ENCODE peak calls at places on chromosome 17, in nine cellular contexts. A, F, H, P, Z, W, L, Y and E are unnamed samples.

GRCh38 chr17:41069031-41069430 is 3.4 kb upstream of the KRTAP2-4 start:
- DNase-seq in Z (no peak), Y (no peak), H (no peak), L (no peak), W (no peak), P (no peak), F (no peak), A (no peak), E (no peak)

GRCh38 chr17:73304971-73305786 is 6.6 kb downstream of the CDC42EP4 start:
- DNase-seq in A (peak; percentile 63), F (no peak), Y (peak; percentile 80), P (peak; percentile 91), Z (peak; percentile 70), W (no peak), L (no peak), H (peak; percentile 86), E (peak; percentile 90)

GRCh38 chr17:68707032-68707431 is 105.9 kb upstream of the FAM20A start:
- DNase-seq in P (no peak), H (peak; percentile 60), L (no peak), Z (peak; percentile 70), A (no peak), Y (peak; percentile 76), F (no peak), W (no peak), E (peak; percentile 46)

GRCh38 chr17:39186481-39187002 is 10.9 kb downstream of the CACNB1 start:
- DNase-seq in H (no peak), A (no peak), P (no peak), Z (no peak), F (no peak), Y (no peak), W (peak; percentile 71), L (no peak), E (no peak)

GRCh38 chr17:38606646-38607611 is 1.2 kb upstream of the SRCIN1 start:
- DNase-seq in W (peak; percentile 36), A (peak; percentile 84), H (no peak), Z (no peak), P (no peak), F (no peak), L (no peak), Y (no peak), E (peak; percentile 30)

GRCh38 chr17:83136156-83136555 is 56.7 kb downstream of the METRNL start:
- DNase-seq in W (no peak), A (no peak), Z (no peak), F (no peak), P (no peak), Y (no peak), H (no peak), L (no peak), E (no peak)

GRCh38 chr17:69854381-69854780 is 220.6 kb upstream of the KCNJ16 start:
- DNase-seq in A (no peak), Y (peak; percentile 24), L (no peak), P (no peak), Z (no peak), F (no peak), H (no peak), W (no peak), E (no peak)

GRCh38 chr17:17151962-17152361 is 54.2 kb downstream of the PLD6 start:
- DNase-seq in F (peak; percentile 59), A (peak; percentile 10), W (no peak), H (peak; percentile 91), P (peak; percentile 92), Z (peak; percentile 92), Y (peak; percentile 95), L (no peak), E (peak; percentile 97)

GRCh38 chr17:32846143-32846542 is 30.8 kb downstream of the MYO1D start:
- DNase-seq in Z (no peak), P (no peak), F (no peak), H (no peak), Y (no peak), L (no peak), A (no peak), W (no peak), E (no peak)

GRCh38 chr17:40303009-40303657 is 5.8 kb upstream of the RARA start:
- DNase-seq in W (peak; percentile 48), Z (peak; percentile 72), L (no peak), P (peak; percentile 28), H (peak; percentile 57), A (peak; percentile 94), Y (peak; percentile 86), F (no peak), E (no peak)

GRCh38 chr17:17765359-17765758 is 71.4 kb downstream of the SREBF1 start:
- DNase-seq in A (no peak), F (no peak), Z (no peak), W (no peak), Y (no peak), H (no peak), P (no peak), L (no peak), E (no peak)

GRCh38 chr17:36921131-36921851 is 16.0 kb upstream of the LHX1 start:
- DNase-seq in H (no peak), Y (no peak), L (no peak), Z (no peak), A (peak; percentile 96), P (peak; percentile 98), W (no peak), F (peak; percentile 80), E (peak; percentile 99)

GRCh38 chr17:43791589-43791988 is 11.4 kb downstream of the CFAP97D1 start:
- DNase-seq in L (no peak), H (peak; percentile 55), F (no peak), A (peak; percentile 40), W (peak; percentile 80), P (no peak), Z (peak; percentile 10), Y (peak; percentile 68), E (peak; percentile 77)

GRCh38 chr17:44137891-44138709 is 3.6 kb upstream of the HROB start:
- DNase-seq in H (peak; percentile 99), F (peak; percentile 87), L (peak; percentile 22), A (peak; percentile 91), P (peak; percentile 95), Z (peak; percentile 98), W (peak; percentile 14), Y (peak; percentile 98), E (peak; percentile 100)

GRCh38 chr17:78110363-78111011 is 18.1 kb downstream of the TMC6 start:
- DNase-seq in A (no peak), W (no peak), Y (no peak), L (no peak), Z (no peak), P (no peak), F (no peak), H (no peak), E (no peak)

GRCh38 chr17:80424878-80425765 is 10.2 kb downstream of the ENDOV start:
- DNase-seq in W (no peak), Z (no peak), F (no peak), P (no peak), L (no peak), Y (no peak), A (no peak), H (no peak), E (no peak)

GRCh38 chr17:83179378-83179777 is 100.0 kb downstream of the METRNL start:
- DNase-seq in A (no peak), H (no peak), W (no peak), F (no peak), Z (no peak), Y (no peak), P (no peak), L (no peak), E (no peak)

GRCh38 chr17:73151888-73152633 is 12.7 kb upstream of the SSTR2 start:
- DNase-seq in L (no peak), W (no peak), A (no peak), Z (no peak), P (peak; percentile 67), H (no peak), F (peak; percentile 24), Y (no peak), E (no peak)

GRCh38 chr17:80862341-80862969 is 129.2 kb upstream of the CHMP6 start:
- DNase-seq in W (no peak), A (no peak), L (no peak), H (no peak), Y (no peak), Z (no peak), F (no peak), P (no peak), E (no peak)

GRCh38 chr17:22411185-22411784 is 719.0 kb downstream of the KCNJ18 start:
- DNase-seq in Y (no peak), P (no peak), L (no peak), Z (no peak), F (no peak), W (no peak), H (no peak), A (no peak), E (no peak)

GRCh38 chr17:57349533-57350227 is 93.4 kb downstream of the MSI2 start:
- DNase-seq in P (no peak), Z (no peak), F (no peak), A (no peak), H (no peak), L (no peak), Y (no peak), W (no peak), E (no peak)

GRCh38 chr17:68580236-68580903 is 20.8 kb downstream of the FAM20A start:
- DNase-seq in W (no peak), Y (no peak), A (no peak), L (no peak), H (no peak), P (no peak), Z (peak; percentile 88), F (no peak), E (no peak)

GRCh38 chr17:3282901-3283300 is 15.3 kb downstream of the OR3A1 start:
- DNase-seq in Z (no peak), F (no peak), W (no peak), A (no peak), L (no peak), P (no peak), H (no peak), Y (no peak), E (no peak)

GRCh38 chr17:2398655-2399571 is 1.9 kb downstream of the MNT start:
- DNase-seq in P (peak; percentile 70), W (peak; percentile 36), F (peak; percentile 55), A (peak; percentile 49), L (no peak), Y (peak; percentile 72), Z (peak; percentile 60), H (peak; percentile 80), E (peak; percentile 79)